ENCODE peak calls at places on chromosomes 2 and 18, in ten cellular contexts. L is SJSA1, G is IMR-90, W is spleen, S is left lung, R is GM23338, C is stomach, T is fibroblast of lung, U is lower lobe of right lung, Z is neural progenitor cell. O is an unnamed sample.

GRCh38 chr2:214808961-214809750 is at the start of gene BARD1:
- DNase-seq in T (peak; percentile 55), U (peak; percentile 74), C (peak; percentile 41), W (peak; percentile 86), S (peak; percentile 84), R (peak; percentile 69), L (peak; percentile 79), Z (peak; percentile 70), G (peak; percentile 43), O (peak; percentile 57)

GRCh38 chr18:5868218-5868904 is 27.0 kb downstream of the TMEM200C start:
- DNase-seq in Z (peak; percentile 93), W (no peak), T (peak; percentile 91), L (peak; percentile 61), G (peak; percentile 88), S (peak; percentile 18), C (peak; percentile 63), R (peak; percentile 95), U (peak; percentile 59), O (peak; percentile 89)

GRCh38 chr2:88125344-88125923 is 2.4 kb downstream of the FABP1 start:
- DNase-seq in W (no peak), C (no peak), S (no peak), R (no peak), U (no peak), L (no peak), G (no peak), Z (no peak), T (no peak), O (no peak)

GRCh38 chr2:17869128-17869527 is 9.3 kb upstream of the KCNS3 start:
- DNase-seq in L (no peak), S (no peak), C (no peak), W (no peak), R (no peak), Z (no peak), U (no peak), T (peak; percentile 20), G (peak; percentile 16), O (no peak)

GRCh38 chr2:203510256-203510940 is 24.7 kb downstream of the RAPH1 start:
- DNase-seq in R (peak; percentile 20), T (no peak), U (no peak), L (no peak), G (no peak), S (no peak), W (no peak), Z (no peak), C (no peak), O (no peak)

GRCh38 chr18:56382541-56382940 is 255.9 kb downstream of the TXNL1 start:
- DNase-seq in L (no peak), U (no peak), G (no peak), T (no peak), S (no peak), Z (peak; percentile 6), C (no peak), R (no peak), W (no peak), O (no peak)

GRCh38 chr2:128282246-128282975 is 36.3 kb downstream of the HS6ST1 start:
- DNase-seq in C (no peak), G (no peak), R (no peak), L (no peak), U (peak; percentile 47), S (peak; percentile 81), Z (no peak), W (peak; percentile 80), T (no peak), O (peak; percentile 69)

GRCh38 chr2:85772019-85772745 is 18.4 kb downstream of the ATOH8 start:
- DNase-seq in S (peak; percentile 96), U (peak; percentile 94), L (peak; percentile 99), Z (peak; percentile 75), C (peak; percentile 98), W (peak; percentile 91), G (peak; percentile 100), T (peak; percentile 100), R (peak; percentile 74), O (peak; percentile 99)

GRCh38 chr2:237754182-237754581 is 44.4 kb upstream of the RBM44 start:
- DNase-seq in W (no peak), T (no peak), C (no peak), L (no peak), S (no peak), G (peak; percentile 71), Z (no peak), U (no peak), R (no peak), O (no peak)

GRCh38 chr2:43169091-43169936 is 57.1 kb downstream of the ZFP36L2 start:
- DNase-seq in L (no peak), W (peak; percentile 94), R (no peak), C (peak; percentile 80), S (peak; percentile 81), U (peak; percentile 77), Z (no peak), G (no peak), T (no peak), O (peak; percentile 44)

GRCh38 chr2:43170733-43171101 is 55.7 kb downstream of the ZFP36L2 start:
- DNase-seq in S (peak; percentile 78), Z (no peak), W (peak; percentile 90), R (no peak), G (no peak), L (no peak), T (no peak), U (no peak), C (no peak), O (no peak)

GRCh38 chr2:43168016-43168369 is 58.4 kb downstream of the ZFP36L2 start:
- DNase-seq in C (no peak), L (no peak), G (no peak), U (no peak), S (peak; percentile 41), R (no peak), W (no peak), Z (no peak), T (no peak), O (no peak)

GRCh38 chr2:43171789-43172188 is 54.6 kb downstream of the ZFP36L2 start:
- DNase-seq in L (peak; percentile 22), Z (no peak), G (peak; percentile 66), U (no peak), S (peak; percentile 13), R (no peak), T (peak; percentile 59), W (no peak), C (peak; percentile 53), O (peak; percentile 56)

GRCh38 chr2:43169987-43170732 is 56.2 kb downstream of the ZFP36L2 start:
- DNase-seq in G (no peak), C (peak; percentile 65), Z (peak; percentile 52), U (peak; percentile 72), T (no peak), R (peak; percentile 64), L (no peak), W (peak; percentile 90), S (peak; percentile 80), O (no peak)
- H3K4me1 ChIP-seq in G (peaks cover 15% of the 10 kb centered on the region), C (peaks cover 47% of the 10 kb centered on the region), Z (no peaks in the 10 kb centered on the region), U (peaks cover 73% of the 10 kb centered on the region), T (peaks cover 5% of the 10 kb centered on the region), R (no peaks in the 10 kb centered on the region), L (peaks cover 49% of the 10 kb centered on the region), W (peaks cover 90% of the 10 kb centered on the region), S (peaks cover 11% of the 10 kb centered on the region), O (peaks cover 11% of the 10 kb centered on the region)

GRCh38 chr2:26850002-26850431 is 2.1 kb downstream of the DPYSL5 start:
- DNase-seq in R (peak; percentile 33), L (no peak), G (no peak), C (no peak), S (no peak), Z (peak; percentile 68), T (no peak), U (no peak), W (no peak), O (no peak)
- H3K27me3 ChIP-seq in R (peaks cover 91% of the 10 kb centered on the region), L (peaks cover 90% of the 10 kb centered on the region), G (peaks cover 85% of the 10 kb centered on the region), C (peaks cover 32% of the 10 kb centered on the region), S (peaks cover 73% of the 10 kb centered on the region), Z (peaks cover 40% of the 10 kb centered on the region), T (peaks cover 67% of the 10 kb centered on the region), U (peaks cover 83% of the 10 kb centered on the region), W (peaks cover 65% of the 10 kb centered on the region), O (peaks cover 65% of the 10 kb centered on the region)

GRCh38 chr2:20567926-20568179 is 83.0 kb downstream of the HS1BP3 start:
- DNase-seq in S (peak; percentile 24), C (no peak), Z (no peak), G (no peak), L (no peak), U (no peak), R (no peak), T (no peak), W (no peak), O (no peak)
- H3K4me1 ChIP-seq in S (no peaks in the 10 kb centered on the region), C (no peaks in the 10 kb centered on the region), Z (peaks cover 12% of the 10 kb centered on the region), G (peaks cover 11% of the 10 kb centered on the region), L (peaks cover 31% of the 10 kb centered on the region), U (peaks cover 30% of the 10 kb centered on the region), R (peaks cover 8% of the 10 kb centered on the region), T (peaks cover 17% of the 10 kb centered on the region), W (no peaks in the 10 kb centered on the region), O (peaks cover 4% of the 10 kb centered on the region)

GRCh38 chr2:219549619-219550018 is 5.8 kb downstream of the TMEM198 start:
- DNase-seq in L (no peak), C (no peak), S (peak; percentile 45), G (no peak), T (no peak), R (no peak), Z (no peak), U (no peak), W (no peak), O (no peak)

GRCh38 chr2:219551412-219551811 is 7.6 kb downstream of the TMEM198 start:
- DNase-seq in U (no peak), Z (peak; percentile 40), G (peak; percentile 49), L (no peak), C (no peak), R (peak; percentile 64), S (no peak), T (peak; percentile 26), W (peak; percentile 81), O (peak; percentile 57)

GRCh38 chr2:219551863-219552381 is 8.1 kb downstream of the TMEM198 start:
- DNase-seq in C (no peak), S (no peak), G (no peak), L (peak; percentile 57), R (peak; percentile 83), T (no peak), Z (no peak), W (peak; percentile 82), U (no peak), O (peak; percentile 52)

GRCh38 chr2:219547621-219548020 is 3.8 kb downstream of the TMEM198 start:
- DNase-seq in W (peak; percentile 76), U (no peak), T (no peak), S (peak; percentile 76), G (no peak), L (no peak), C (no peak), Z (no peak), R (no peak), O (no peak)

DNA sequence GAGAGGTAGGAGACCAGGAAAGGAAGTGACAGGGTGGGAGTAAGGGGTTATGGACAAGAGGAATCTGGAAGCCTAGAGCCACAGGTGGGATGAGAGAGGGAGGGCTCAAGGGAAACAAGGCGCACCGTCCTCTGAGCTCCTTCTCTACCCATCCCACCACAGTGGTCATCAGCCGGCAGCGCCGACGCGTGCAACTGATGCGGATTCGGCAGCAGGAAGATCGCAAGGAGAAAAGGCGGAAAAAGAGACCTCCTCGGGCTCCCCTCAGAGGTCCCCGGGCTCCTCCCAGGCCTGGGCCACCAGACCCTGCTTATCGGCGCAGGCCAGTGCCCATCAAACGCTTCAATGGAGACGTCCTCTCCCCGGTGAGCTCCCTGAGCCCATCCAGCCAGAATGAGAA is 5.2 kb downstream of the TMEM198 start:
- DNase-seq in U (no peak), L (no peak), S (peak; percentile 69), W (no peak), R (no peak), G (no peak), C (no peak), Z (no peak), T (no peak), O (no peak)
- H3K27me3 ChIP-seq in U (peaks cover 30% of the 10 kb centered on the region), L (no peaks in the 10 kb centered on the region), S (peaks cover 16% of the 10 kb centered on the region), W (peaks cover 11% of the 10 kb centered on the region), R (peaks cover 14% of the 10 kb centered on the region), G (no peaks in the 10 kb centered on the region), C (no peaks in the 10 kb centered on the region), Z (peaks cover 53% of the 10 kb centered on the region), T (peaks cover 6% of the 10 kb centered on the region), O (no peaks in the 10 kb centered on the region)